ENCODE peak calls at places on chromosomes 16 and 17, in eight cellular contexts. R, V, K, Y, J, E, T and H are unnamed samples.

GRCh38 chr16:55144656-55145055 is 179.3 kb upstream of the IRX6 start:
- DNase-seq in E (no peak), T (no peak), V (no peak), J (no peak), R (no peak), K (no peak), Y (no peak), H (no peak)

GRCh38 chr17:40615295-40615988 is 32.2 kb downstream of the SMARCE1 start:
- DNase-seq in K (peak; percentile 45), T (no peak), Y (no peak), J (peak; percentile 84), E (peak; percentile 59), R (no peak), V (peak; percentile 57), H (peak; percentile 91)

GRCh38 chr17:3972281-3972731 is 8.1 kb upstream of the ATP2A3 start:
- DNase-seq in E (peak; percentile 46), T (no peak), V (no peak), K (no peak), J (no peak), R (no peak), Y (no peak), H (no peak)

GRCh38 chr16:84501077-84501735 is 3.3 kb downstream of the MEAK7 start:
- DNase-seq in E (peak; percentile 27), R (no peak), Y (peak; percentile 60), V (no peak), T (no peak), J (peak; percentile 75), K (peak; percentile 26), H (no peak)

GRCh38 chr16:11896776-11897175 is 19.0 kb downstream of the GSPT1 start:
- DNase-seq in R (no peak), J (no peak), T (no peak), K (no peak), Y (no peak), V (no peak), E (no peak), H (no peak)

GRCh38 chr16:59634951-59635350 is 900.8 kb upstream of the GOT2 start:
- DNase-seq in T (no peak), Y (no peak), J (no peak), R (no peak), K (no peak), V (no peak), E (no peak), H (no peak)

GRCh38 chr17:57097832-57098421 is 12.9 kb downstream of the AKAP1 start:
- DNase-seq in E (no peak), Y (peak; percentile 86), K (no peak), T (no peak), R (no peak), V (no peak), J (no peak), H (no peak)

GRCh38 chr17:45160505-45161287 is 979 bp upstream of the HEXIM2 start:
- DNase-seq in R (peak; percentile 87), T (peak; percentile 42), K (peak; percentile 82), E (peak; percentile 67), Y (peak; percentile 85), V (peak; percentile 58), J (peak; percentile 85), H (no peak)

GRCh38 chr17:45838751-45839150 is 5.9 kb upstream of the SPPL2C start:
- DNase-seq in K (no peak), T (no peak), E (no peak), Y (no peak), V (no peak), R (no peak), J (no peak), H (no peak)

GRCh38 chr16:22681551-22681880 is 132.4 kb upstream of the HS3ST2 start:
- DNase-seq in J (no peak), E (no peak), T (no peak), V (no peak), R (no peak), K (no peak), Y (no peak), H (no peak)

GRCh38 chr16:54118846-54119245 is 167.7 kb downstream of the IRX3 start:
- DNase-seq in V (no peak), T (no peak), R (no peak), K (no peak), E (no peak), J (no peak), Y (no peak), H (no peak)

GRCh38 chr17:3603119-3603869 is 5.9 kb downstream of the TRPV1 start:
- DNase-seq in Y (no peak), K (no peak), T (no peak), R (no peak), J (no peak), V (no peak), E (no peak), H (no peak)

GRCh38 chr17:81197409-81197795 is 25.4 kb downstream of the CEP131 start:
- DNase-seq in T (no peak), R (no peak), K (no peak), E (no peak), J (no peak), Y (no peak), V (no peak), H (no peak)

GRCh38 chr17:78138204-78139060 is 7.8 kb upstream of the C17orf99 start:
- DNase-seq in J (no peak), E (no peak), T (no peak), R (no peak), K (no peak), Y (no peak), V (no peak), H (no peak)

GRCh38 chr17:15965510-15965909 is 20.6 kb downstream of the ADORA2B start:
- DNase-seq in T (no peak), R (no peak), V (no peak), K (no peak), J (no peak), Y (peak; percentile 21), E (no peak), H (no peak)

GRCh38 chr17:16945513-16946201 is 26.3 kb downstream of the TNFRSF13B start:
- DNase-seq in T (no peak), R (peak; percentile 66), J (no peak), Y (peak; percentile 50), E (no peak), V (peak; percentile 20), K (no peak), H (no peak)

GRCh38 chr16:54538241-54538640 is 251.7 kb upstream of the IRX3 start:
- DNase-seq in J (no peak), Y (no peak), V (no peak), E (no peak), K (no peak), T (no peak), R (no peak), H (no peak)

GRCh38 chr17:80781188-80781577 is 210.5 kb upstream of the CHMP6 start:
- DNase-seq in V (no peak), K (no peak), T (no peak), E (no peak), Y (peak; percentile 63), J (no peak), R (peak; percentile 71), H (no peak)

GRCh38 chr16:84459941-84460405 is 44.5 kb downstream of the MEAK7 start:
- DNase-seq in K (no peak), E (no peak), V (no peak), R (peak; percentile 69), Y (peak; percentile 62), T (no peak), J (no peak), H (no peak)

GRCh38 chr17:55413825-55414489 is 7.7 kb downstream of the MMD start:
- DNase-seq in V (no peak), Y (no peak), E (no peak), R (no peak), K (no peak), J (no peak), T (no peak), H (no peak)

GRCh38 chr17:50565559-50566350 is 5.2 kb downstream of the CACNA1G start:
- DNase-seq in E (no peak), T (no peak), R (no peak), J (peak; percentile 69), Y (no peak), K (no peak), V (no peak), H (no peak)

GRCh38 chr17:55325405-55325804 is 60.6 kb downstream of the HLF start:
- DNase-seq in K (no peak), J (no peak), V (no peak), E (no peak), R (no peak), T (no peak), Y (no peak), H (no peak)

GRCh38 chr16:67719778-67720144 is 645 bp upstream of the GFOD2 start:
- DNase-seq in E (peak; percentile 17), R (no peak), K (no peak), T (no peak), Y (no peak), V (no peak), J (peak; percentile 21), H (no peak)

GRCh38 chr17:76273923-76274558 is 8.9 kb downstream of the UBALD2 start:
- DNase-seq in T (no peak), V (no peak), K (no peak), Y (no peak), J (no peak), R (no peak), E (no peak), H (no peak)

GRCh38 chr16:88514070-88514469 is 56.1 kb upstream of the ZC3H18 start:
- DNase-seq in T (no peak), V (no peak), K (no peak), R (no peak), E (no peak), Y (no peak), J (no peak), H (no peak)

GRCh38 chr16:72129976-72130656 is 36.5 kb downstream of the DHX38 start:
- DNase-seq in V (no peak), J (no peak), E (no peak), T (no peak), Y (no peak), K (no peak), R (no peak), H (peak; percentile 83)

GRCh38 chr17:28792877-28793666 is 49.3 kb downstream of the TRAF4 start:
- DNase-seq in Y (no peak), R (no peak), V (no peak), E (no peak), J (peak; percentile 27), T (no peak), K (no peak), H (no peak)

GRCh38 chr17:43905400-43905984 is 1.8 kb downstream of the MPP2 start:
- DNase-seq in V (no peak), J (no peak), Y (no peak), T (no peak), K (no peak), R (no peak), E (no peak), H (no peak)
- TF ChIP-seq EP300 in V (no peak), J (no peak), Y (no peak), T (no peak), K (no peak), R (no peak), E (no peak), H (no peak)

GRCh38 chr17:36066365-36066945 is 2.4 kb downstream of the CCL18 start:
- DNase-seq in R (no peak), J (no peak), T (no peak), Y (no peak), K (no peak), V (no peak), E (no peak), H (no peak)
- TF ChIP-seq POLR2A in R (no peak), J (no peak), T (no peak), Y (no peak), K (no peak), V (no peak), E (no peak), H (no peak)

GRCh38 chr17:34720760-34721159 is 141.4 kb downstream of the TMEM132E start:
- DNase-seq in T (no peak), J (peak; percentile 19), Y (no peak), K (no peak), R (no peak), E (no peak), V (no peak), H (no peak)
- TF ChIP-seq EP300 in T (no peak), J (no peak), Y (no peak), K (no peak), R (no peak), E (no peak), V (no peak), H (no peak)

GRCh38 chr17:8435245-8436168 is at the start of gene NDEL1:
- DNase-seq in J (peak; percentile 98), K (peak; percentile 100), V (peak; percentile 99), E (peak; percentile 99), R (peak; percentile 100), T (peak; percentile 98), Y (peak; percentile 100), H (peak; percentile 99)
- TF ChIP-seq POLR2A in J (peak; percentile 84), K (peak; percentile 98), V (no peak), E (peak; percentile 99), R (peak; percentile 99), T (peak; percentile 98), Y (peak; percentile 96), H (peak; percentile 98)